ENCODE peak calls at places on chromosomes 2 and 18, in seven cellular contexts. H is stimulated activated CD4-positive, alpha-beta T cell treated with anti-CD3 and anti-CD28 coated beads, Interleukin-2, amount 100 ng/mL, for 48 hours; U is gastrocnemius medialis; M is NCI-H1417; P is activated T-cell treated with anti-CD3 and anti-CD28 coated beads, Interleukin-2, amount 50 U/mL, for 24 hours; R is GM12865; A is brain microvascular endothelial cell. F is an unnamed sample.

GRCh38 chr2:236887519-236887918 is 198.2 kb upstream of the COPS8 start:
- DNase-seq in A (peak; percentile 66), U (no peak), H (no peak), M (no peak), P (no peak), R (no peak), F (no peak)

GRCh38 chr2:102488063-102488462 is 15.0 kb downstream of the SLC9A4 start:
- DNase-seq in R (no peak), H (no peak), A (peak; percentile 5), M (no peak), P (no peak), U (no peak), F (no peak)

GRCh38 chr18:35572644-35573043 is 8.9 kb upstream of the GALNT1 start:
- DNase-seq in P (no peak), R (no peak), H (no peak), U (no peak), M (no peak), A (peak; percentile 45), F (no peak)

GRCh38 chr2:38765551-38765950 is 12.5 kb upstream of the GEMIN6 start:
- DNase-seq in U (no peak), A (no peak), P (no peak), H (no peak), R (no peak), M (no peak), F (no peak)

GRCh38 chr2:58939388-58939787 is 698.3 kb upstream of the FANCL start:
- DNase-seq in U (no peak), H (no peak), P (no peak), R (no peak), M (no peak), A (peak; percentile 90), F (no peak)

GRCh38 chr2:240598311-240598911 is 11.9 kb downstream of the CAPN10 start:
- DNase-seq in A (no peak), P (peak; percentile 21), H (no peak), R (no peak), M (no peak), U (peak; percentile 6), F (no peak)

GRCh38 chr2:199019898-199020507 is 437.7 kb downstream of the SATB2 start:
- DNase-seq in R (peak; percentile 29), A (peak; percentile 17), H (no peak), U (no peak), M (peak; percentile 32), P (no peak), F (peak; percentile 72)

GRCh38 chr2:160324161-160324768 is 124.2 kb upstream of the ITGB6 start:
- DNase-seq in U (peak; percentile 49), H (peak; percentile 32), P (peak; percentile 59), A (peak; percentile 71), M (no peak), R (peak; percentile 50), F (peak; percentile 70)

GRCh38 chr18:23067236-23067635 is 68.0 kb upstream of the CABLES1 start:
- DNase-seq in H (no peak), P (no peak), R (peak; percentile 38), U (no peak), A (no peak), M (no peak), F (no peak)

GRCh38 chr2:66001538-66001937 is 433.4 kb upstream of the MEIS1 start:
- DNase-seq in U (no peak), M (no peak), P (no peak), A (no peak), H (no peak), R (no peak), F (no peak)

GRCh38 chr2:168889635-168890005 is 610 bp downstream of the SPC25 start:
- DNase-seq in P (no peak), A (no peak), R (peak; percentile 25), M (no peak), H (no peak), U (no peak), F (no peak)

GRCh38 chr2:96929245-96929925 is 57.0 kb downstream of the FAM178B start:
- DNase-seq in M (no peak), P (no peak), U (no peak), A (no peak), H (no peak), R (no peak), F (no peak)

GRCh38 chr2:119820275-119820674 is 60.6 kb downstream of the PTPN4 start:
- DNase-seq in P (no peak), U (no peak), A (peak; percentile 87), M (no peak), R (no peak), H (no peak), F (no peak)

GRCh38 chr2:167192833-167193232 is 304.6 kb downstream of the XIRP2 start:
- DNase-seq in H (no peak), A (no peak), M (no peak), R (no peak), U (no peak), P (no peak), F (no peak)

GRCh38 chr18:9260388-9261380 is 73.9 kb upstream of the TWSG1 start:
- DNase-seq in M (no peak), P (no peak), H (no peak), U (no peak), R (no peak), A (peak; percentile 9), F (no peak)

GRCh38 chr2:120430957-120431356 is 85.0 kb downstream of the INHBB start:
- DNase-seq in M (no peak), U (no peak), H (no peak), P (no peak), A (no peak), R (no peak), F (no peak)